ENCODE peak calls at places on chromosome 5, in six cellular contexts. E, M, Q, Z, J and I are unnamed samples.

GRCh38 chr5:173859315-173860038 is 28.7 kb upstream of the CPEB4 start:
- DNase-seq in E (no peak), M (no peak), Q (no peak), Z (no peak), J (no peak), I (no peak)

GRCh38 chr5:53355316-53355715 is 125.1 kb upstream of the FST start:
- DNase-seq in E (no peak), M (no peak), Q (no peak), Z (no peak), J (no peak), I (peak)

GRCh38 chr5:180153099-180153498 is 55.9 kb downstream of the RASGEF1C start:
- DNase-seq in E (no peak), M (no peak), Q (no peak), Z (no peak), J (no peak), I (no peak)

GRCh38 chr5:107067391-107067790 is 603.3 kb downstream of the EFNA5 start:
- DNase-seq in E (peak), M (no peak), Q (no peak), Z (no peak), J (no peak), I (no peak)

GRCh38 chr5:138274189-138274853 is at the start of gene GFRA3:
- DNase-seq in E (peak), M (no peak), Q (peak), Z (peak), J (peak), I (no peak)

GRCh38 chr5:60814498-60814897 is 29.6 kb downstream of the ELOVL7 start:
- DNase-seq in E (no peak), M (no peak), Q (no peak), Z (no peak), J (no peak), I (no peak)

GRCh38 chr5:179980767-179981166 is 73.1 kb upstream of the TBC1D9B start:
- DNase-seq in E (no peak), M (no peak), Q (no peak), Z (no peak), J (no peak), I (no peak)

GRCh38 chr5:174503461-174504265 is 220.7 kb upstream of the MSX2 start:
- DNase-seq in E (no peak), M (no peak), Q (no peak), Z (no peak), J (peak), I (peak)

GRCh38 chr5:160434022-160434531 is 12.4 kb downstream of the PTTG1 start:
- DNase-seq in E (peak), M (no peak), Q (no peak), Z (peak), J (peak), I (no peak)

GRCh38 chr5:14173419-14174234 is 30.5 kb downstream of the TRIO start:
- DNase-seq in E (no peak), M (no peak), Q (no peak), Z (no peak), J (no peak), I (no peak)

GRCh38 chr5:157902440-157903116 is 43.6 kb upstream of the CLINT1 start:
- DNase-seq in E (no peak), M (no peak), Q (no peak), Z (no peak), J (no peak), I (no peak)